ENCODE peak calls at places on chromosome 5, in nine cellular contexts. U, R, I, O, D, B, T, C and K are unnamed samples.

GRCh38 chr5:158433634-158434033 is 574.7 kb upstream of the CLINT1 start:
- DNase-seq in U (no peak), R (no peak), T (no peak), O (no peak), C (no peak), I (no peak), B (no peak), D (no peak), K (no peak)

GRCh38 chr5:112914584-112914983 is 7.4 kb downstream of the REEP5 start:
- DNase-seq in U (no peak), T (no peak), R (no peak), O (no peak), D (no peak), B (no peak), I (no peak), C (no peak), K (no peak)

GRCh38 chr5:158174918-158175663 is 316.1 kb upstream of the CLINT1 start:
- DNase-seq in C (peak; percentile 74), D (peak; percentile 51), U (peak; percentile 78), T (peak; percentile 32), O (peak; percentile 83), R (peak; percentile 67), I (peak; percentile 4), B (peak; percentile 53), K (peak; percentile 89)

GRCh38 chr5:94508421-94509148 is 109.8 kb downstream of the KIAA0825 start:
- DNase-seq in D (no peak), T (no peak), B (no peak), I (no peak), U (no peak), O (no peak), R (no peak), C (no peak), K (no peak)

GRCh38 chr5:123756325-123756664 is 244.3 kb downstream of the CSNK1G3 start:
- DNase-seq in T (no peak), O (no peak), D (no peak), R (no peak), B (no peak), I (no peak), U (no peak), C (no peak), K (no peak)

GRCh38 chr5:150106669-150107068 is 20.3 kb upstream of the CSF1R start:
- DNase-seq in B (no peak), I (no peak), R (no peak), D (no peak), T (no peak), C (no peak), O (no peak), U (no peak), K (peak; percentile 5)

GRCh38 chr5:58185397-58186195 is 274.3 kb downstream of the PLK2 start:
- DNase-seq in I (no peak), B (no peak), T (no peak), U (no peak), O (no peak), C (no peak), D (no peak), R (no peak), K (no peak)

GRCh38 chr5:15492545-15492944 is 7.4 kb upstream of the FBXL7 start:
- DNase-seq in T (no peak), U (peak; percentile 13), R (no peak), O (no peak), I (no peak), D (no peak), B (no peak), C (no peak), K (no peak)

GRCh38 chr5:59276886-59277514 is 616.5 kb downstream of the PDE4D start:
- DNase-seq in U (peak; percentile 64), B (no peak), C (no peak), T (no peak), R (no peak), I (no peak), D (peak; percentile 25), O (no peak), K (no peak)

GRCh38 chr5:164747371-164747770 is 1242.0 kb downstream of the MAT2B start:
- DNase-seq in U (no peak), O (no peak), T (no peak), D (no peak), R (no peak), I (no peak), C (no peak), B (no peak), K (no peak)

GRCh38 chr5:91281409-91281808 is 101.7 kb downstream of the ARRDC3 start:
- DNase-seq in C (no peak), T (no peak), U (peak; percentile 69), D (no peak), O (no peak), B (no peak), I (no peak), R (no peak), K (no peak)

GRCh38 chr5:40627708-40628107 is 52.0 kb upstream of the PTGER4 start:
- DNase-seq in R (no peak), U (peak; percentile 50), I (no peak), O (no peak), D (no peak), B (no peak), T (no peak), C (no peak), K (no peak)

GRCh38 chr5:43573058-43573457 is 16.2 kb upstream of the PAIP1 start:
- DNase-seq in C (no peak), R (no peak), I (no peak), D (no peak), T (no peak), U (peak; percentile 88), O (no peak), B (no peak), K (no peak)

GRCh38 chr5:107786424-107786823 is 115.7 kb upstream of the EFNA5 start:
- DNase-seq in R (no peak), T (no peak), I (no peak), U (no peak), B (no peak), D (no peak), C (no peak), O (no peak), K (no peak)

GRCh38 chr5:149309354-149309753 is 35.9 kb upstream of the GRPEL2 start:
- DNase-seq in T (no peak), D (no peak), O (no peak), R (no peak), C (no peak), B (no peak), U (no peak), I (no peak), K (no peak)

GRCh38 chr5:174327317-174327864 is 281.9 kb downstream of the NSG2 start:
- DNase-seq in R (peak; percentile 56), D (peak; percentile 58), B (peak; percentile 63), O (peak; percentile 75), I (no peak), C (peak; percentile 57), U (peak; percentile 79), T (peak; percentile 42), K (peak; percentile 88)

GRCh38 chr5:59279979-59280378 is 613.5 kb downstream of the PDE4D start:
- DNase-seq in C (no peak), U (no peak), B (no peak), D (no peak), T (no peak), R (no peak), O (no peak), I (no peak), K (no peak)

GRCh38 chr5:3924990-3925389 is 329.4 kb downstream of the IRX1 start:
- DNase-seq in I (no peak), O (no peak), U (no peak), T (no peak), R (no peak), C (no peak), D (no peak), B (no peak), K (no peak)

GRCh38 chr5:97004423-97005060 is 68.7 kb downstream of the LNPEP start:
- DNase-seq in D (no peak), B (no peak), R (no peak), O (no peak), U (peak; percentile 37), C (no peak), I (no peak), T (no peak), K (no peak)

GRCh38 chr5:172110921-172111873 is 76.8 kb downstream of the STK10 start:
- DNase-seq in T (no peak), O (no peak), C (peak; percentile 63), B (peak; percentile 78), I (peak; percentile 69), U (peak; percentile 56), D (peak; percentile 78), R (no peak), K (peak; percentile 67)
- H3K4me3 ChIP-seq in T (no peak overlapping the region), O (no peak overlapping the region), C (peak overlapping the region; percentile 30), B (peak overlapping the region; percentile 36), I (peak overlapping the region; percentile 38), U (peak overlapping the region; percentile 6), D (no peak overlapping the region), R (peak overlapping the region; percentile 45), K (no peak overlapping the region)

GRCh38 chr5:56356121-56356875 is 123.2 kb upstream of the ANKRD55 start:
- DNase-seq in O (no peak), T (peak; percentile 41), I (no peak), D (no peak), U (no peak), C (no peak), R (no peak), B (no peak), K (no peak)
- H3K27ac ChIP-seq in O (no peak overlapping the region), T (peak overlapping the region; percentile 100), I (no peak overlapping the region), D (no peak overlapping the region), U (no peak overlapping the region), C (no peak overlapping the region), R (no peak overlapping the region), B (no peak overlapping the region), K (peak overlapping the region; percentile 42)

DNA sequence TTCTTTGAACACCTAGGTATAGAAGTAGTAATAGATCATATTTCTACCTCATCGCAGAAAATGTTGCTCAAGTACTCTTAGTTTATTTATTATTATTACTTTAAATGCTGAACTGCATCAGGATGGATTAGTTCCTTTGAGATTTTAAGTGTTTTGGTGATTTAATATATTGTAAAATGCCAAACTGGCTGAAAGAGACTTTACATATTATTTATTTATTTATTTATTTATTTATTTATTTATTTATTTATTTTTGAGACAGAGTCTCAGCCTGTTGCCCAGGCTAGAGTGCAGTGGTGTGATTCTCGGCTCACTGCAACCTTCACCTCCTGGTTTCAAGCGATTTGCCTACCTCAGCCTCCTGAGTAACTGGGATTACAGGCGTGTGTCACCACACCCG is 42.3 kb downstream of the LMNB1 start:
- DNase-seq in D (no peak), O (no peak), U (no peak), B (no peak), C (no peak), I (no peak), R (no peak), T (no peak), K (no peak)
- H3K36me3 ChIP-seq in D (no peaks in the 10 kb centered on the region), O (peaks cover 28% of the 10 kb centered on the region), U (no peaks in the 10 kb centered on the region), B (peaks cover 9% of the 10 kb centered on the region), C (no peaks in the 10 kb centered on the region), I (peaks cover 9% of the 10 kb centered on the region), R (no peaks in the 10 kb centered on the region), T (peaks cover 68% of the 10 kb centered on the region), K (no peaks in the 10 kb centered on the region)

DNA sequence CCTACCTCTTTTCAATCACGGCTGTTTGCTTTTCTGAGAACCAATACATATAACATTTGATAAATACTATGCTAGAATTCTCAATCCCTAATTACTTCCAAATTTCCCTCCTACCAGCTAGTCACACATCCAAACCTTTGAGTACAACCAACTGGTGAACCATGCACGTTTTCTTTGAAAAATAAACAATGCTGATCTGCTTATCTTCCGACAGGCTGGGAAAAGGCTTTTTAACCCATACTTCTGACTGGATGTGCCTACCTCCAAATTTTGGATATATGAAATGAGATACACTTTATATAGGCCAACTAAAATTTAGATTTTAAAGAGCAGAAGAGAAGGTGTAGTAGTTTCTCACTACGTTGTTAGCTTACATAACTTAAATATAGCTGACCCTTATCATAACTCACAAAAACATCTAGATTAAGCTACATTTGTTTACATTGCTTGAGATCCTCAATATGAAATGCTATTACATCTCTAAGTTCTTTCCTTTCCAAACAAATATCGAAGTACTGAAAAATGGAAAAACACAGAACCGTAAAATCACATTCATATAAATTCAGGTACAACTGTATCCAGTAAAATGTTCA is 2.1 kb downstream of the NR3C1 start:
- DNase-seq in O (no peak), I (no peak), R (no peak), C (no peak), D (no peak), B (no peak), T (peak; percentile 16), U (peak; percentile 33), K (no peak)
- H3K4me3 ChIP-seq in O (no peak overlapping the region), I (peak overlapping the region; percentile 93), R (peak overlapping the region; percentile 88), C (peak overlapping the region; percentile 84), D (peak overlapping the region; percentile 63), B (peak overlapping the region; percentile 92), T (peak overlapping the region; percentile 80), U (peak overlapping the region; percentile 93), K (no peak overlapping the region)